ENCODE peak calls at places on chromosome 12, in four cellular contexts. U is hippocampal formation, P is cardiac fibroblast, F is B cell. B is an unnamed sample.

GRCh38 chr12:99059824-99060526 is 414.9 kb downstream of the APAF1 start:
- DNase-seq in U (no peak), P (peak; percentile 25), F (no peak), B (no peak)

GRCh38 chr12:9331218-9331626 is 123.0 kb upstream of the PZP start:
- DNase-seq in U (peak; percentile 28), P (peak; percentile 65), F (peak; percentile 76), B (peak; percentile 72)

GRCh38 chr12:95966287-95966870 is 23.2 kb downstream of the AMDHD1 start:
- DNase-seq in U (no peak), P (no peak), F (no peak), B (no peak)

GRCh38 chr12:22266101-22266500 is 68.4 kb downstream of the ST8SIA1 start:
- DNase-seq in U (no peak), P (no peak), F (no peak), B (no peak)

GRCh38 chr12:131721548-131721947 is 10.7 kb downstream of the SFSWAP start:
- DNase-seq in U (no peak), P (no peak), F (no peak), B (no peak)

GRCh38 chr12:110301065-110301806 is 20.2 kb downstream of the ATP2A2 start:
- DNase-seq in U (no peak), P (peak; percentile 61), F (no peak), B (no peak)

GRCh38 chr12:11228268-11228879 is 41.1 kb downstream of the PRB3 start:
- DNase-seq in U (no peak), P (peak; percentile 17), F (peak; percentile 5), B (peak; percentile 25)

GRCh38 chr12:20305470-20305869 is 62.9 kb upstream of the PDE3A start:
- DNase-seq in U (no peak), P (peak; percentile 17), F (no peak), B (no peak)

GRCh38 chr12:53602176-53602942 is 23.8 kb downstream of the ATF7 start:
- DNase-seq in U (peak; percentile 57), P (no peak), F (no peak), B (no peak)

GRCh38 chr12:26872623-26873022 is 39.6 kb upstream of the ITPR2 start:
- DNase-seq in U (no peak), P (no peak), F (no peak), B (no peak)

GRCh38 chr12:71780207-71780822 is 25.7 kb downstream of the RAB21 start:
- DNase-seq in U (peak; percentile 17), P (peak; percentile 60), F (peak; percentile 53), B (peak; percentile 42)

GRCh38 chr12:49647827-49648721 is 24.7 kb downstream of the PRPF40B start:
- DNase-seq in U (no peak), P (no peak), F (no peak), B (no peak)

GRCh38 chr12:47935196-47935595 is 28.2 kb upstream of the TMEM106C start:
- DNase-seq in U (no peak), P (peak; percentile 86), F (no peak), B (no peak)

GRCh38 chr12:104334581-104334980 is 31.0 kb downstream of the EID3 start:
- DNase-seq in U (no peak), P (peak; percentile 54), F (no peak), B (no peak)

B was measured in GM13976.